ENCODE peak calls at places on chromosomes 5 and 9, in seven cellular contexts. W, Y, P, R, B, C and X are unnamed samples.

GRCh38 chr9:110472111-110472510 is 107.4 kb downstream of the SVEP1 start:
- DNase-seq in Y (no peak), R (no peak), P (no peak), C (no peak), W (no peak), B (no peak), X (no peak)

GRCh38 chr5:170108266-170108785 is 2.6 kb downstream of the FOXI1 start:
- DNase-seq in C (no peak), P (no peak), Y (no peak), B (no peak), W (no peak), R (no peak), X (no peak)

GRCh38 chr9:78614892-78615291 is 318.0 kb downstream of the PSAT1 start:
- DNase-seq in P (no peak), W (no peak), C (no peak), R (no peak), B (no peak), Y (no peak), X (no peak)

GRCh38 chr9:71655778-71656177 is 112.5 kb downstream of the CEMIP2 start:
- DNase-seq in R (no peak), B (no peak), Y (no peak), P (no peak), C (no peak), W (no peak), X (no peak)

GRCh38 chr9:112174223-112174964 is 703 bp downstream of the SUSD1 start:
- DNase-seq in P (peak; percentile 73), B (peak; percentile 84), C (no peak), W (peak; percentile 77), R (peak; percentile 60), Y (peak; percentile 74), X (peak; percentile 80)

GRCh38 chr9:35001803-35002502 is 12.4 kb downstream of the DNAJB5 start:
- DNase-seq in C (no peak), W (no peak), B (no peak), P (no peak), R (no peak), Y (no peak), X (no peak)

GRCh38 chr5:151327585-151327984 is 19.8 kb downstream of the SLC36A2 start:
- DNase-seq in Y (no peak), P (no peak), C (no peak), B (no peak), W (no peak), R (no peak), X (no peak)

GRCh38 chr9:38186372-38187115 is 117.5 kb upstream of the SHB start:
- DNase-seq in R (no peak), B (no peak), Y (no peak), W (no peak), C (no peak), P (no peak), X (no peak)

GRCh38 chr5:112653638-112654037 is 84.0 kb upstream of the APC start:
- DNase-seq in C (no peak), Y (no peak), R (no peak), B (no peak), P (no peak), W (no peak), X (no peak)

GRCh38 chr5:180869587-180869986 is 8.5 kb upstream of the ZFP62 start:
- DNase-seq in W (no peak), C (peak; percentile 39), P (no peak), B (no peak), Y (no peak), R (peak; percentile 45), X (no peak)

GRCh38 chr5:176676361-176676824 is 29.1 kb downstream of the TSPAN17 start:
- DNase-seq in Y (peak; percentile 62), W (peak; percentile 66), C (no peak), R (no peak), B (no peak), P (no peak), X (no peak)

GRCh38 chr5:77806213-77806843 is 30.2 kb upstream of the TBCA start:
- DNase-seq in W (no peak), C (no peak), P (no peak), Y (no peak), B (no peak), R (no peak), X (no peak)

GRCh38 chr5:169433221-169433651 is 132.3 kb upstream of the SLIT3 start:
- DNase-seq in P (no peak), B (no peak), Y (no peak), W (no peak), C (no peak), R (no peak), X (no peak)

GRCh38 chr5:78182838-78183237 is 111.7 kb downstream of the AP3B1 start:
- DNase-seq in R (no peak), B (peak; percentile 34), W (no peak), C (no peak), P (no peak), Y (no peak), X (no peak)

GRCh38 chr5:172133359-172134029 is 54.5 kb downstream of the STK10 start:
- DNase-seq in W (peak; percentile 57), Y (no peak), C (no peak), R (no peak), B (no peak), P (no peak), X (no peak)

GRCh38 chr5:138077064-138077696 is 6.7 kb upstream of the WNT8A start:
- DNase-seq in R (peak; percentile 64), B (peak; percentile 67), W (peak; percentile 63), C (peak; percentile 77), P (peak; percentile 39), Y (peak; percentile 50), X (peak; percentile 64)

GRCh38 chr9:126398403-126399058 is 71.9 kb downstream of the MVB12B start:
- DNase-seq in C (peak; percentile 80), Y (peak; percentile 83), P (peak; percentile 67), R (peak; percentile 81), W (peak; percentile 84), B (peak; percentile 85), X (peak; percentile 68)

GRCh38 chr9:134403682-134404301 is 77.5 kb downstream of the RXRA start:
- DNase-seq in R (no peak), P (no peak), Y (peak; percentile 87), C (peak; percentile 75), W (peak; percentile 93), B (peak; percentile 63), X (peak; percentile 60)

GRCh38 chr5:93359296-93359957 is 221.6 kb downstream of the NR2F1-AS1 start:
- DNase-seq in P (no peak), R (peak; percentile 38), B (no peak), C (no peak), W (no peak), Y (no peak), X (no peak)

GRCh38 chr5:1763548-1763911 is 36.1 kb downstream of the MRPL36 start:
- DNase-seq in P (peak; percentile 30), W (no peak), Y (no peak), B (no peak), C (peak; percentile 30), R (peak; percentile 53), X (peak; percentile 17)

GRCh38 chr5:149387081-149387611 is 8.1 kb upstream of the IL17B start:
- DNase-seq in B (no peak), R (no peak), Y (no peak), C (peak; percentile 57), W (peak; percentile 55), P (no peak), X (no peak)

GRCh38 chr5:16456103-16456832 is 9.3 kb downstream of the ZNF622 start:
- DNase-seq in P (peak; percentile 67), Y (no peak), W (peak; percentile 35), R (peak; percentile 47), C (peak; percentile 26), B (no peak), X (peak; percentile 49)

GRCh38 chr5:5598547-5599113 is 176.2 kb downstream of the ICE1 start:
- DNase-seq in C (no peak), Y (no peak), R (no peak), P (no peak), W (no peak), B (no peak), X (no peak)

GRCh38 chr9:13787234-13787833 is 507.8 kb upstream of the MPDZ start:
- DNase-seq in C (no peak), B (no peak), W (peak; percentile 43), Y (no peak), R (no peak), P (no peak), X (no peak)

DNA sequence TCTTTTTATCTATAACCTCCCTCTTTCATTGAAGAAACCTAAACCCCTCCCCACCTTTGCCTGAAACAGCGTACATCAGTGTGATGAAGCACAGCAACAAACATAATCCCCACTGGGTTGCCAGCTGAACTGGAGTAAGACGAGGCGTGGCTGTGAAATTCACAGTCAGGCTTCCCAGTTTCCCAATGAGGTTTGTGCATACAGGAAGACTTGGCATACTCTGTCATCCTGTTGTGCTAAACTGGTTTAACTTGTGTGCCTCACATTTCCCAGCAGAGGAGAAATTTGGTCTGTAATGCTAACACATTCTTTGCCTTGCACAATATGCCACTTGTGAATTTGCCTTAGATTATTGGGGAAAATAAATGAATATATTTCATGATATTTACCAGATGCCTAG is 121.5 kb downstream of the SV2C start:
- DNase-seq in P (no peak), Y (no peak), C (no peak), B (peak; percentile 50), R (peak; percentile 21), W (no peak), X (no peak)
- H3K27ac ChIP-seq in P (no peak overlapping the region), Y (no peak overlapping the region), C (no peak overlapping the region), B (peak overlapping the region; percentile 42), R (no peak overlapping the region), W (no peak overlapping the region), X (no peak overlapping the region)

GRCh38 chr5:40121236-40121635 is 558.5 kb upstream of the PTGER4 start:
- DNase-seq in C (no peak), Y (no peak), W (no peak), B (no peak), R (no peak), P (no peak), X (no peak)

GRCh38 chr5:40124367-40124766 is 555.3 kb upstream of the PTGER4 start:
- DNase-seq in B (no peak), P (no peak), R (no peak), Y (no peak), C (no peak), W (no peak), X (no peak)
- H3K9me3 ChIP-seq in B (no peaks in the 10 kb centered on the region), P (no peaks in the 10 kb centered on the region), R (no peaks in the 10 kb centered on the region), Y (peaks cover 72% of the 10 kb centered on the region), C (no peaks in the 10 kb centered on the region), W (peaks cover 4% of the 10 kb centered on the region), X (no peaks in the 10 kb centered on the region)

DNA sequence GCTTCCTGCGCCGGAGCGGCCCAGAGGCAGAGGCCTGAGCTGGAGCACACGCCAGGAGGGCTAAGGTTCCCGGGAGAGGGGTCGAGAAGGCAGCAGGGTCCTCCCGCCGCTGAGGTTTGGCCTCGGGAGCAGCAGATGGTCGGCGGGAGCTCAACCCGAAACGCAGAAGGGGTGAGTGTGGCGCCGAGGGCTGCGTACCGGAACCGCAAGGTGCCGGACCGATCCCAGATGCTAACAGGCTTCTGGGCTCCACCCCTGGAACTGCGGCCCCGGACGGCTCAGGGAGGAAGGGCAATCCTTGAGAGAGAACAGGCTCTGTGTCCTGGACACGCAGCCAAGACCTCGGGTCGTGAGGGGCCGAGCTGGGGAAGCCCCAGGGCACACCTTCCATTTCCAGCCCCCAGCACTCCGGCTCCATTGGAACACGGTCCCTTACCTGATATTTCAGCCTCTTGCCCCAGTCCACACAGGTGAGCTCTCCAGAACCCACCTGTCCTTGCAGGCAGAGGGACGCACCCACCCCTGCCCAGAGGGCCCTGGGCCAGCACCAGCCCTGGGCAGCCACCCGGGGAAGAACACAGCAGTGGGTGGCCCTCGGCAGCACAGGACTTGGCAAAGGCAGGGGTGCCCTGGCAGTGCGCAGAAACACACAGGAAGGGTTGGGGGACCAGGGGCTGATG is 1.4 kb downstream of the LHX3 start:
- DNase-seq in B (no peak), R (no peak), Y (no peak), W (no peak), C (no peak), P (no peak), X (no peak)
- H3K27ac ChIP-seq in B (no peak overlapping the region), R (no peak overlapping the region), Y (no peak overlapping the region), W (no peak overlapping the region), C (no peak overlapping the region), P (no peak overlapping the region), X (no peak overlapping the region)

GRCh38 chr5:179115307-179115706 is 55.1 kb downstream of the ZNF354C start:
- DNase-seq in P (no peak), C (no peak), Y (no peak), R (no peak), B (no peak), W (no peak), X (no peak)
- H3K9me3 ChIP-seq in P (peaks cover 18% of the 10 kb centered on the region), C (peaks cover 22% of the 10 kb centered on the region), Y (peaks cover 76% of the 10 kb centered on the region), R (no peaks in the 10 kb centered on the region), B (no peaks in the 10 kb centered on the region), W (peaks cover 44% of the 10 kb centered on the region), X (no peaks in the 10 kb centered on the region)